ENCODE peak calls at places on chromosomes 12 and 14, in nine cellular contexts. One of them, this sample, is unnamed.

GRCh38 chr12:126891789-126892188 is 1375.2 kb upstream of the TMEM132C start:
- DNase-seq in GM23338: peak
- DNase-seq in hepatocyte: no peak
- DNase-seq in SK-N-SH: peak
- DNase-seq in neural progenitor cell: no peak
- DNase-seq in GM23248: no peak
- DNase-seq in HCT116: peak
- DNase-seq in MM.1S: no peak
- DNase-seq in PC-3: peak
- DNase-seq in this sample: no peak

GRCh38 chr12:95412826-95413311 is 61.1 kb upstream of the METAP2 start:
- DNase-seq in HCT116: peak
- DNase-seq in GM23248: peak
- DNase-seq in PC-3: peak
- DNase-seq in hepatocyte: peak
- DNase-seq in MM.1S: no peak
- DNase-seq in SK-N-SH: no peak
- DNase-seq in neural progenitor cell: no peak
- DNase-seq in GM23338: no peak
- DNase-seq in this sample: no peak

GRCh38 chr12:64558754-64559153 is 51.5 kb upstream of the RASSF3 start:
- DNase-seq in HCT116: no peak
- DNase-seq in MM.1S: no peak
- DNase-seq in hepatocyte: no peak
- DNase-seq in SK-N-SH: no peak
- DNase-seq in GM23248: no peak
- DNase-seq in GM23338: no peak
- DNase-seq in neural progenitor cell: no peak
- DNase-seq in PC-3: no peak
- DNase-seq in this sample: no peak

GRCh38 chr12:57234571-57235011 is 5.1 kb downstream of the SHMT2 start:
- DNase-seq in SK-N-SH: peak
- DNase-seq in PC-3: no peak
- DNase-seq in MM.1S: no peak
- DNase-seq in HCT116: no peak
- DNase-seq in GM23248: no peak
- DNase-seq in neural progenitor cell: no peak
- DNase-seq in hepatocyte: no peak
- DNase-seq in GM23338: no peak
- DNase-seq in this sample: no peak

GRCh38 chr14:90556050-90556477 is 159.2 kb downstream of the CALM1 start:
- DNase-seq in HCT116: no peak
- DNase-seq in GM23248: no peak
- DNase-seq in GM23338: peak
- DNase-seq in MM.1S: no peak
- DNase-seq in SK-N-SH: peak
- DNase-seq in PC-3: no peak
- DNase-seq in hepatocyte: peak
- DNase-seq in neural progenitor cell: peak
- DNase-seq in this sample: no peak

GRCh38 chr12:21528953-21529352 is 2.9 kb downstream of the SPX start:
- DNase-seq in PC-3: peak
- DNase-seq in hepatocyte: no peak
- DNase-seq in GM23248: no peak
- DNase-seq in neural progenitor cell: no peak
- DNase-seq in HCT116: no peak
- DNase-seq in SK-N-SH: no peak
- DNase-seq in GM23338: no peak
- DNase-seq in MM.1S: no peak
- DNase-seq in this sample: no peak

GRCh38 chr14:59507752-59508103 is 23.4 kb downstream of the JKAMP start:
- DNase-seq in GM23248: no peak
- DNase-seq in PC-3: peak
- DNase-seq in GM23338: peak
- DNase-seq in hepatocyte: no peak
- DNase-seq in MM.1S: no peak
- DNase-seq in neural progenitor cell: no peak
- DNase-seq in SK-N-SH: no peak
- DNase-seq in HCT116: no peak
- DNase-seq in this sample: no peak

GRCh38 chr12:13209279-13210021 is 12.9 kb downstream of the EMP1 start:
- DNase-seq in HCT116: no peak
- DNase-seq in neural progenitor cell: no peak
- DNase-seq in hepatocyte: no peak
- DNase-seq in MM.1S: no peak
- DNase-seq in GM23338: no peak
- DNase-seq in SK-N-SH: no peak
- DNase-seq in PC-3: no peak
- DNase-seq in GM23248: peak
- DNase-seq in this sample: no peak

DNA sequence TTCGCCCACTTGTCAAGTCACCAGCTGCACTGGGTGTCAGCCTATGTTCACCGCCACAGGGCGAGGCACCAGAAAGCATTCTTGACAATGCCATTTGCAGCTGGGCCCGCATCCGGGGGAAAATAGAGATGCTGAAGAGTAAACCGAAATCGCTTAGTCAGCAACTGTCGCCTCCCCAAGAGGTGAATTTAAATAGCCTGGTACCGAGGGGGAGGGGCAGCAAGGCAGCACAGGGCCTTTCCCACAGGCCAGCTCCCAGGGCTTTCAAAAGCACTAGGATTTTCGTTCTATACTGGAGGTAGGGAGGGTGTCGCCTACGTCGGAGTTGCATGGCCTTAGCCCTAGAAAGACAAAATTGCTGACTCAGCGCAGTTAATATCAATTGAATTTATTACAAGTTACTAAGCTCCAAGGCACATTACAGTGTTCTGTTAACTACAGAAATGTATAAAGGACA is 4.3 kb downstream of the IRF2BPL start:
- DNase-seq in neural progenitor cell: peak
- DNase-seq in hepatocyte: peak
- DNase-seq in SK-N-SH: no peak
- DNase-seq in MM.1S: peak
- DNase-seq in GM23248: peak
- DNase-seq in HCT116: no peak
- DNase-seq in PC-3: peak
- DNase-seq in GM23338: peak
- DNase-seq in this sample: no peak
- TF ChIP-seq EZH2phosphoT487 in neural progenitor cell: no peak
- TF ChIP-seq EZH2phosphoT487 in hepatocyte: no peak
- TF ChIP-seq EZH2phosphoT487 in SK-N-SH: no peak
- TF ChIP-seq EZH2phosphoT487 in MM.1S: no peak
- TF ChIP-seq EZH2phosphoT487 in GM23248: no peak
- TF ChIP-seq EZH2phosphoT487 in HCT116: no peak
- TF ChIP-seq EZH2phosphoT487 in PC-3: no peak
- TF ChIP-seq EZH2phosphoT487 in GM23338: no peak
- TF ChIP-seq EZH2phosphoT487 in this sample: no peak

GRCh38 chr12:46365951-46366379 is 6.6 kb downstream of the SLC38A2 start:
- DNase-seq in PC-3: peak
- DNase-seq in MM.1S: no peak
- DNase-seq in GM23248: no peak
- DNase-seq in hepatocyte: no peak
- DNase-seq in neural progenitor cell: no peak
- DNase-seq in GM23338: no peak
- DNase-seq in SK-N-SH: no peak
- DNase-seq in HCT116: no peak
- DNase-seq in this sample: no peak

GRCh38 chr12:46366771-46367170 is 5.8 kb downstream of the SLC38A2 start:
- DNase-seq in GM23248: no peak
- DNase-seq in neural progenitor cell: no peak
- DNase-seq in HCT116: no peak
- DNase-seq in MM.1S: no peak
- DNase-seq in GM23338: no peak
- DNase-seq in hepatocyte: no peak
- DNase-seq in SK-N-SH: no peak
- DNase-seq in PC-3: no peak
- DNase-seq in this sample: no peak

GRCh38 chr12:46368138-46368537 is 4.4 kb downstream of the SLC38A2 start:
- DNase-seq in hepatocyte: no peak
- DNase-seq in GM23248: no peak
- DNase-seq in HCT116: no peak
- DNase-seq in neural progenitor cell: no peak
- DNase-seq in SK-N-SH: no peak
- DNase-seq in GM23338: no peak
- DNase-seq in PC-3: no peak
- DNase-seq in MM.1S: no peak
- DNase-seq in this sample: no peak

GRCh38 chr12:46368684-46369083 is 3.9 kb downstream of the SLC38A2 start:
- DNase-seq in GM23338: no peak
- DNase-seq in hepatocyte: no peak
- DNase-seq in PC-3: no peak
- DNase-seq in SK-N-SH: no peak
- DNase-seq in GM23248: no peak
- DNase-seq in neural progenitor cell: no peak
- DNase-seq in MM.1S: no peak
- DNase-seq in HCT116: no peak
- DNase-seq in this sample: no peak

GRCh38 chr12:46367351-46368029 is 5.1 kb downstream of the SLC38A2 start:
- DNase-seq in HCT116: no peak
- DNase-seq in neural progenitor cell: no peak
- DNase-seq in PC-3: peak
- DNase-seq in SK-N-SH: no peak
- DNase-seq in hepatocyte: no peak
- DNase-seq in GM23248: no peak
- DNase-seq in GM23338: no peak
- DNase-seq in MM.1S: no peak
- DNase-seq in this sample: no peak
- H3K4me3 ChIP-seq in HCT116: no peak
- H3K4me3 ChIP-seq in neural progenitor cell: no peak
- H3K4me3 ChIP-seq in PC-3: peak
- H3K4me3 ChIP-seq in SK-N-SH: peak
- H3K4me3 ChIP-seq in hepatocyte: peak
- H3K4me3 ChIP-seq in GM23248: peak
- H3K4me3 ChIP-seq in GM23338: peak
- H3K4me3 ChIP-seq in MM.1S: no peak
- H3K4me3 ChIP-seq in this sample: no peak

GRCh38 chr12:47777741-47778558 is 4.9 kb downstream of the SLC48A1 start:
- DNase-seq in neural progenitor cell: no peak
- DNase-seq in MM.1S: no peak
- DNase-seq in PC-3: no peak
- DNase-seq in HCT116: no peak
- DNase-seq in GM23338: no peak
- DNase-seq in GM23248: peak
- DNase-seq in SK-N-SH: peak
- DNase-seq in hepatocyte: no peak
- DNase-seq in this sample: no peak

GRCh38 chr12:47775100-47775911 is 2.3 kb downstream of the SLC48A1 start:
- DNase-seq in PC-3: peak
- DNase-seq in neural progenitor cell: no peak
- DNase-seq in HCT116: no peak
- DNase-seq in hepatocyte: no peak
- DNase-seq in SK-N-SH: no peak
- DNase-seq in GM23248: peak
- DNase-seq in MM.1S: no peak
- DNase-seq in GM23338: no peak
- DNase-seq in this sample: no peak

GRCh38 chr12:47778842-47779241 is 5.8 kb downstream of the SLC48A1 start:
- DNase-seq in SK-N-SH: no peak
- DNase-seq in GM23338: no peak
- DNase-seq in GM23248: no peak
- DNase-seq in hepatocyte: no peak
- DNase-seq in MM.1S: no peak
- DNase-seq in PC-3: no peak
- DNase-seq in HCT116: no peak
- DNase-seq in neural progenitor cell: no peak
- DNase-seq in this sample: no peak

GRCh38 chr12:47776471-47777143 is 3.6 kb downstream of the SLC48A1 start:
- DNase-seq in SK-N-SH: no peak
- DNase-seq in GM23248: peak
- DNase-seq in GM23338: no peak
- DNase-seq in MM.1S: no peak
- DNase-seq in HCT116: no peak
- DNase-seq in hepatocyte: no peak
- DNase-seq in neural progenitor cell: no peak
- DNase-seq in PC-3: no peak
- DNase-seq in this sample: no peak

DNA sequence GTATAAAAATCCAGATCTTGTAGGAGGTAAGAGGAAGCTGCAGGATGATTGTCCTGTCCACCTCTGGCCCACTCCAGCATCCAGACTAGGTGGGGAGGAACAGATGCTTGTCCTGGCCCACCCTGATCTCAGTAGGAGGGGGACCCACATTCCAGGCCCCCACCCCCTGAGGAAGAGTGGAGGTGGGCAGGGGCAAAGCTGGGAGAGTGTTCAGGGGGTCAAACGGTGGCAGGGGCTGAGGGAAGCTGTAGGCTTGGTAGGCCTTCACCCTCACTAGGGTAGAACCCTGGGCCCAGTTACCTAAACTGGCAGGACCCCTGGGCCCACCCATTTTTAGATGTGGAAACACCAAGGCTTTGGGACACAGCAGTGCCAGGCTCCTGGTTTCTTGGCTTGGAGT is 4.1 kb downstream of the SLC48A1 start:
- DNase-seq in neural progenitor cell: no peak
- DNase-seq in MM.1S: no peak
- DNase-seq in SK-N-SH: no peak
- DNase-seq in GM23338: no peak
- DNase-seq in PC-3: no peak
- DNase-seq in hepatocyte: no peak
- DNase-seq in GM23248: no peak
- DNase-seq in HCT116: no peak
- DNase-seq in this sample: no peak
- TF ChIP-seq EZH2phosphoT487 in neural progenitor cell: no peak
- TF ChIP-seq EZH2phosphoT487 in MM.1S: no peak
- TF ChIP-seq EZH2phosphoT487 in SK-N-SH: no peak
- TF ChIP-seq EZH2phosphoT487 in GM23338: no peak
- TF ChIP-seq EZH2phosphoT487 in PC-3: no peak
- TF ChIP-seq EZH2phosphoT487 in hepatocyte: no peak
- TF ChIP-seq EZH2phosphoT487 in GM23248: no peak
- TF ChIP-seq EZH2phosphoT487 in HCT116: no peak
- TF ChIP-seq EZH2phosphoT487 in this sample: no peak

GRCh38 chr14:93107383-93107782 is 8.3 kb downstream of the ITPK1 start:
- DNase-seq in neural progenitor cell: no peak
- DNase-seq in SK-N-SH: no peak
- DNase-seq in HCT116: no peak
- DNase-seq in GM23338: no peak
- DNase-seq in PC-3: no peak
- DNase-seq in GM23248: no peak
- DNase-seq in MM.1S: no peak
- DNase-seq in hepatocyte: no peak
- DNase-seq in this sample: no peak

GRCh38 chr14:93105362-93105761 is 10.4 kb downstream of the ITPK1 start:
- DNase-seq in HCT116: no peak
- DNase-seq in hepatocyte: no peak
- DNase-seq in PC-3: peak
- DNase-seq in MM.1S: no peak
- DNase-seq in SK-N-SH: no peak
- DNase-seq in GM23248: peak
- DNase-seq in neural progenitor cell: no peak
- DNase-seq in GM23338: no peak
- DNase-seq in this sample: no peak

GRCh38 chr14:93103392-93104080 is 12.2 kb downstream of the ITPK1 start:
- DNase-seq in SK-N-SH: peak
- DNase-seq in GM23338: no peak
- DNase-seq in HCT116: no peak
- DNase-seq in GM23248: peak
- DNase-seq in neural progenitor cell: no peak
- DNase-seq in MM.1S: peak
- DNase-seq in PC-3: no peak
- DNase-seq in hepatocyte: no peak
- DNase-seq in this sample: peak

GRCh38 chr14:93106541-93107156 is 9.1 kb downstream of the ITPK1 start:
- DNase-seq in GM23338: no peak
- DNase-seq in GM23248: no peak
- DNase-seq in SK-N-SH: no peak
- DNase-seq in PC-3: no peak
- DNase-seq in MM.1S: no peak
- DNase-seq in HCT116: no peak
- DNase-seq in hepatocyte: no peak
- DNase-seq in neural progenitor cell: no peak
- DNase-seq in this sample: no peak

GRCh38 chr14:93104961-93105360 is 10.8 kb downstream of the ITPK1 start:
- DNase-seq in HCT116: no peak
- DNase-seq in neural progenitor cell: no peak
- DNase-seq in MM.1S: no peak
- DNase-seq in GM23338: peak
- DNase-seq in SK-N-SH: no peak
- DNase-seq in PC-3: no peak
- DNase-seq in hepatocyte: no peak
- DNase-seq in GM23248: no peak
- DNase-seq in this sample: no peak
- H3K4me3 ChIP-seq in HCT116: no peak
- H3K4me3 ChIP-seq in neural progenitor cell: no peak
- H3K4me3 ChIP-seq in MM.1S: no peak
- H3K4me3 ChIP-seq in GM23338: no peak
- H3K4me3 ChIP-seq in SK-N-SH: no peak
- H3K4me3 ChIP-seq in PC-3: no peak
- H3K4me3 ChIP-seq in hepatocyte: no peak
- H3K4me3 ChIP-seq in GM23248: no peak
- H3K4me3 ChIP-seq in this sample: no peak

This sample was measured in OCI-LY7.